ENCODE peak calls at places on chromosomes 5 and 9, in ten cellular contexts. H, N, E, K, D, F, Y, P, L and C are unnamed samples.

GRCh38 chr9:104494808-104495207 is 9.3 kb upstream of the OR13F1 start:
- DNase-seq in H (no peak), N (no peak), E (no peak), K (no peak), D (no peak), F (no peak), Y (no peak), P (no peak), L (no peak), C (peak)

GRCh38 chr5:1151316-1151715 is 39.5 kb upstream of the SLC12A7 start:
- DNase-seq in H (no peak), N (no peak), E (no peak), K (no peak), D (no peak), F (no peak), Y (no peak), P (no peak), L (no peak), C (no peak)

GRCh38 chr9:3963266-3964019 is 336.4 kb downstream of the GLIS3 start:
- DNase-seq in H (no peak), N (no peak), E (no peak), K (no peak), D (no peak), F (no peak), Y (no peak), P (no peak), L (no peak), C (no peak)

GRCh38 chr5:154308457-154309360 is 118.2 kb downstream of the GALNT10 start:
- DNase-seq in H (no peak), N (no peak), E (no peak), K (no peak), D (no peak), F (no peak), Y (no peak), P (no peak), L (no peak), C (no peak)

GRCh38 chr9:134352247-134352933 is 26.1 kb downstream of the RXRA start:
- DNase-seq in H (no peak), N (no peak), E (no peak), K (no peak), D (no peak), F (no peak), Y (no peak), P (no peak), L (no peak), C (no peak)

GRCh38 chr9:37921168-37921510 is 17.2 kb upstream of the SLC25A51 start:
- DNase-seq in H (no peak), N (no peak), E (no peak), K (no peak), D (no peak), F (no peak), Y (no peak), P (no peak), L (no peak), C (no peak)

GRCh38 chr5:36200513-36200912 is 41.2 kb downstream of the NADK2 start:
- DNase-seq in H (no peak), N (peak), E (no peak), K (no peak), D (peak), F (no peak), Y (no peak), P (no peak), L (no peak), C (no peak)

GRCh38 chr9:111962021-111962420 is 65.4 kb downstream of the UGCG start:
- DNase-seq in H (no peak), N (no peak), E (no peak), K (no peak), D (no peak), F (no peak), Y (no peak), P (no peak), L (no peak), C (no peak)

GRCh38 chr5:10145922-10146321 is 103.8 kb downstream of the ATPSCKMT start:
- DNase-seq in H (no peak), N (no peak), E (no peak), K (no peak), D (no peak), F (no peak), Y (no peak), P (no peak), L (no peak), C (peak)

GRCh38 chr5:26237489-26237888 is 800.9 kb downstream of the CDH9 start:
- DNase-seq in H (no peak), N (no peak), E (no peak), K (no peak), D (no peak), F (no peak), Y (no peak), P (no peak), L (no peak), C (no peak)

GRCh38 chr5:80798633-80799032 is 143.8 kb upstream of the DHFR start:
- DNase-seq in H (no peak), N (no peak), E (no peak), K (no peak), D (no peak), F (no peak), Y (no peak), P (no peak), L (no peak), C (no peak)

GRCh38 chr5:67405101-67405364 is 208.4 kb upstream of the CD180 start:
- DNase-seq in H (no peak), N (no peak), E (no peak), K (no peak), D (no peak), F (no peak), Y (no peak), P (no peak), L (no peak), C (no peak)

GRCh38 chr9:31700252-31701045 is 684.0 kb upstream of the ACO1 start:
- DNase-seq in H (no peak), N (no peak), E (no peak), K (no peak), D (no peak), F (no peak), Y (no peak), P (no peak), L (no peak), C (no peak)

GRCh38 chr9:121187681-121188305 is 13.9 kb downstream of the RAB14 start:
- DNase-seq in H (no peak), N (no peak), E (no peak), K (no peak), D (no peak), F (no peak), Y (no peak), P (no peak), L (no peak), C (no peak)

GRCh38 chr5:134020188-134020587 is 15.4 kb upstream of the VDAC1 start:
- DNase-seq in H (no peak), N (no peak), E (no peak), K (no peak), D (no peak), F (no peak), Y (no peak), P (no peak), L (no peak), C (no peak)

GRCh38 chr9:22216730-22217160 is 207.6 kb upstream of the CDKN2B start:
- DNase-seq in H (peak), N (no peak), E (no peak), K (no peak), D (no peak), F (no peak), Y (no peak), P (no peak), L (no peak), C (no peak)

GRCh38 chr9:2559212-2560152 is 62.1 kb upstream of the VLDLR start:
- DNase-seq in H (no peak), N (no peak), E (no peak), K (no peak), D (no peak), F (no peak), Y (no peak), P (no peak), L (no peak), C (no peak)

GRCh38 chr9:34929506-34930102 is 28.5 kb upstream of the PHF24 start:
- DNase-seq in H (no peak), N (no peak), E (no peak), K (peak), D (peak), F (no peak), Y (peak), P (peak), L (peak), C (peak)

GRCh38 chr5:72281764-72282499 is 38.1 kb downstream of the MRPS27 start:
- DNase-seq in H (no peak), N (no peak), E (no peak), K (no peak), D (no peak), F (no peak), Y (no peak), P (no peak), L (no peak), C (peak)

GRCh38 chr5:59829389-59829788 is 64.1 kb downstream of the PDE4D start:
- DNase-seq in H (no peak), N (no peak), E (no peak), K (no peak), D (no peak), F (no peak), Y (no peak), P (no peak), L (no peak), C (no peak)

GRCh38 chr9:124222918-124223720 is 34.6 kb upstream of the NEK6 start:
- DNase-seq in H (no peak), N (peak), E (no peak), K (no peak), D (no peak), F (no peak), Y (no peak), P (no peak), L (no peak), C (peak)

GRCh38 chr9:106869458-106869857 is 6.5 kb downstream of the ZNF462 start:
- DNase-seq in H (no peak), N (no peak), E (no peak), K (no peak), D (no peak), F (no peak), Y (no peak), P (no peak), L (no peak), C (no peak)